ENCODE peak calls at places on chromosomes 3 and 15, in ten cellular contexts. J, F, G, P, O, W, C, I, L and Y are unnamed samples. For H3K27me3, the result is how much of the 10 kb centered on the place peaks cover.

GRCh38 chr15:57675481-57676181 is 30.9 kb upstream of the POLR2M start:
- DNase-seq in L (no peak), O (peak), F (no peak), G (no peak), P (no peak), J (no peak), I (no peak), W (no peak), C (no peak), Y (no peak)

GRCh38 chr3:140007081-140007480 is 72.1 kb downstream of the CLSTN2 start:
- DNase-seq in W (no peak), C (no peak), L (no peak), I (no peak), P (no peak), J (no peak), O (no peak), G (no peak), F (no peak), Y (no peak)

GRCh38 chr3:52006820-52007133 is 11.1 kb upstream of the RPL29 start:
- DNase-seq in G (no peak), J (no peak), C (no peak), I (no peak), P (no peak), F (no peak), O (no peak), W (no peak), L (no peak), Y (no peak)

GRCh38 chr15:90837052-90837621 is 31.3 kb upstream of the FURIN start:
- DNase-seq in O (peak), P (no peak), L (no peak), F (no peak), W (peak), J (no peak), C (no peak), I (no peak), G (no peak), Y (no peak)

GRCh38 chr15:64246364-64247189 is 83.8 kb upstream of the PPIB start:
- DNase-seq in G (no peak), C (peak), O (peak), I (no peak), F (no peak), W (no peak), L (peak), J (no peak), P (peak), Y (peak)

GRCh38 chr3:192869131-192870027 is 48.3 kb downstream of the MB21D2 start:
- DNase-seq in L (no peak), W (no peak), F (no peak), P (no peak), I (no peak), C (peak), O (no peak), J (peak), G (no peak), Y (no peak)

GRCh38 chr3:64837126-64837738 is 149.4 kb upstream of the ADAMTS9 start:
- DNase-seq in P (no peak), F (no peak), G (no peak), J (no peak), C (no peak), L (no peak), I (no peak), W (no peak), O (no peak), Y (no peak)

GRCh38 chr15:40421246-40422157 is 15.9 kb downstream of the IVD start:
- DNase-seq in J (peak), C (peak), P (peak), W (peak), L (peak), F (peak), O (peak), I (peak), G (peak), Y (peak)

GRCh38 chr3:138375446-138375845 is 27.1 kb downstream of the MRAS start:
- DNase-seq in P (no peak), C (no peak), J (no peak), O (no peak), W (no peak), L (no peak), G (no peak), I (no peak), F (no peak), Y (no peak)

GRCh38 chr3:45795882-45796765 is at the start of gene SLC6A20:
- DNase-seq in P (no peak), G (no peak), L (no peak), I (no peak), F (peak), W (peak), C (no peak), J (no peak), O (peak), Y (no peak)
- H3K27me3 ChIP-seq in P (under half), G (under half), L (under half), I (under half), F (under half), W (under half), C (half or more), J (under half), O (under half), Y (under half)

GRCh38 chr15:52798529-52799101 is 8.5 kb upstream of the ONECUT1 start:
- DNase-seq in G (no peak), C (no peak), O (no peak), W (peak), P (no peak), F (no peak), L (no peak), I (peak), J (no peak), Y (no peak)

GRCh38 chr15:52797625-52798501 is 7.7 kb upstream of the ONECUT1 start:
- DNase-seq in L (no peak), F (no peak), J (no peak), P (no peak), O (no peak), G (no peak), W (peak), C (no peak), I (no peak), Y (no peak)

GRCh38 chr15:52795464-52796227 is 5.5 kb upstream of the ONECUT1 start:
- DNase-seq in O (no peak), G (no peak), L (no peak), P (no peak), I (no peak), C (no peak), W (peak), J (no peak), F (no peak), Y (no peak)

GRCh38 chr15:52796228-52796521 is 6.0 kb upstream of the ONECUT1 start:
- DNase-seq in I (no peak), C (no peak), P (no peak), L (no peak), W (peak), J (no peak), O (no peak), G (no peak), F (no peak), Y (no peak)

GRCh38 chr15:52796742-52797515 is 6.8 kb upstream of the ONECUT1 start:
- DNase-seq in L (no peak), C (no peak), F (no peak), J (no peak), P (no peak), I (no peak), O (no peak), W (peak), G (no peak), Y (no peak)
- H3K27me3 ChIP-seq in L (under half), C (half or more), F (half or more), J (half or more), P (under half), I (under half), O (half or more), W (half or more), G (under half), Y (under half)

GRCh38 chr3:167761302-167761701 is 25.8 kb downstream of the SERPINI1 start:
- DNase-seq in P (no peak), I (no peak), O (no peak), J (no peak), G (no peak), L (no peak), C (no peak), W (no peak), F (no peak), Y (no peak)
- H3K27me3 ChIP-seq in P (under half), I (under half), O (under half), J (under half), G (under half), L (under half), C (under half), W (under half), F (under half), Y (under half)

GRCh38 chr3:134681527-134681910 is 30.7 kb upstream of the KY start:
- DNase-seq in L (no peak), O (no peak), G (no peak), J (no peak), P (no peak), I (no peak), F (no peak), W (no peak), C (no peak), Y (no peak)

GRCh38 chr3:134680796-134681526 is 30.1 kb upstream of the KY start:
- DNase-seq in C (no peak), W (no peak), O (no peak), P (no peak), I (no peak), F (no peak), L (no peak), J (no peak), G (no peak), Y (no peak)

GRCh38 chr3:134687642-134688041 is 36.8 kb upstream of the KY start:
- DNase-seq in J (no peak), O (no peak), C (no peak), F (no peak), I (no peak), L (no peak), P (no peak), G (no peak), W (no peak), Y (no peak)

GRCh38 chr3:134682196-134682880 is 31.5 kb upstream of the KY start:
- DNase-seq in J (no peak), P (no peak), G (no peak), O (no peak), I (no peak), W (no peak), F (no peak), L (no peak), C (peak), Y (no peak)

DNA sequence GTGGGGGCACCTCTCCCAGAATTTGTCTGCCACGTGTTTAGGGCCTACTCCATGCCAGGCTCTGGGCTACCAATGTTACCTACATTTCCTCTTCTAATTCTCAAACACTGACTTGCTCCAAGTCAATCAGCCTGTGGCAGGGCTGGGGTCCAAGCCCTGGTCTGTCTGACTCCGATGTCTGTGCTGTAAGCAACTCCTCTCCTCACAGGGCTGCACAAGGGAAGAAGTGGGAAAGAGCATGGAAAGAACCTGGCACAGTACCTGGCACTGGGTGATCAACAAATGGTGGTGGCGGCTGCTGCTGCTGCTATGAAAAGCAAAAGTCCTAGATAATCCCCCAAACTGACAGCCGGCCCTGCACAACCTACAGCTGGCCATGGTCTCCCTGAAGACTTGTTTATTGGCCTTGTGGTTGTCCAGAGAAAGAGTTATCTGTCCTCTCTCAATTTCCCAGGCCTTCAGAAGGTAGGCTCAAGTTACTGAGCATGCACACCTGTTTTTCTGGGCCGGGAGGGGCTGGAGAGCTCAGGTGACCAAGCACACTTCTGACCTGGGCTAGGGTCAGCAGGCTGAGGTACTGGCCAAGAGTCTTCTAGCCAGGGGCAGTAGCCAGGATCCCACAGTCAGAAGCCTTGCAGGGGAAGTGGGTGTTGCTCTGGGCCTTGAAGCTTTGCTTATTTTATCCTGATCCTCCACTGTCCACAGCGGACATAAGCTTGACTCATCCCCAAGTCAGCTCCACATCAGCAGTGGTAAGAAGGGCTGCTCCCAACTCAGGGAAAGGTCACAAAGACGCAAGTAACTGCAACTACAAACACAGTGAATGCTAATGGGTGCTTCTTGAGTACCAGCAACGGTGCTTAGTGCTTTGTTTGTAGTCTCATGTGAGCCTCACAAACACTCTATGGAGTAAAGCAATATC is 35.3 kb upstream of the KY start:
- DNase-seq in P (no peak), J (no peak), L (no peak), O (no peak), W (no peak), C (peak), I (no peak), F (no peak), G (no peak), Y (no peak)
- H3K27me3 ChIP-seq in P (under half), J (under half), L (under half), O (under half), W (under half), C (under half), I (under half), F (half or more), G (under half), Y (under half)

GRCh38 chr3:142960322-142960850 is 3.1 kb downstream of the PAQR9 start:
- DNase-seq in P (no peak), I (no peak), O (no peak), J (no peak), G (no peak), L (no peak), C (no peak), F (no peak), W (no peak), Y (no peak)
- H3K27me3 ChIP-seq in P (under half), I (under half), O (half or more), J (under half), G (under half), L (under half), C (under half), F (under half), W (under half), Y (under half)

DNA sequence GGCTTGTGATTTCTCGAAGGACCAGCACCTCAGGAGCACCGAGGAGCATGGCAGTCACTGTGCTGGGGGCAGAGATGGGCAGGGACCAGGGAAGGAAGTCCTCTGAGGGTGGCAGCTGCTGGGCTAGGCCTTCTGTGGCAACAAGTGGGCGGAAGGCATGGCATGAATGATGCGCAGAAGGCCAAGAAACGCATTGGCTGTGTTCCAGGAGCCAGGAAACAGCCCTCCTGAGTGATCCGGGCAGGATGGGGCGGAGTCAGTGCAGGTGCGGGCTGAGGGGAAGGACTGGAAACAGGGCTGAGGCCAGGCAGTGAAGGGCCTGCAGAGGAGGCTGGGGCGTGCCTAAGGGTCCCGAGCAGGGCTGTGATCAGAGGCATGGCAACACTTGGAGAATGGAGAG is 23.6 kb downstream of the MRPS11 start:
- DNase-seq in L (no peak), C (no peak), F (no peak), W (peak), G (no peak), O (no peak), P (no peak), J (no peak), I (no peak), Y (no peak)
- H3K27me3 ChIP-seq in L (under half), C (under half), F (under half), W (under half), G (under half), O (under half), P (under half), J (under half), I (under half), Y (under half)

GRCh38 chr15:74259324-74259712 is 23.2 kb downstream of the CCDC33 start:
- DNase-seq in I (no peak), C (no peak), F (peak), G (no peak), W (no peak), L (no peak), J (no peak), O (no peak), P (no peak), Y (no peak)

GRCh38 chr15:74257105-74257504 is 21.0 kb downstream of the CCDC33 start:
- DNase-seq in L (no peak), F (no peak), I (no peak), G (no peak), W (no peak), P (no peak), J (no peak), O (no peak), C (no peak), Y (no peak)

GRCh38 chr15:74258456-74259323 is 22.6 kb downstream of the CCDC33 start:
- DNase-seq in L (no peak), W (no peak), P (no peak), F (peak), G (no peak), C (no peak), O (peak), J (no peak), I (no peak), Y (no peak)

GRCh38 chr15:74259821-74260502 is 23.8 kb downstream of the CCDC33 start:
- DNase-seq in C (no peak), L (no peak), O (no peak), I (no peak), W (no peak), G (no peak), P (no peak), F (no peak), J (no peak), Y (no peak)

GRCh38 chr15:74257623-74258022 is 21.5 kb downstream of the CCDC33 start:
- DNase-seq in W (no peak), C (no peak), G (no peak), O (no peak), I (no peak), J (no peak), F (no peak), P (no peak), L (no peak), Y (no peak)
- H3K27me3 ChIP-seq in W (under half), C (under half), G (under half), O (under half), I (under half), J (under half), F (under half), P (under half), L (under half), Y (half or more)

GRCh38 chr15:88604381-88604951 is 16.7 kb upstream of the AEN start:
- DNase-seq in I (no peak), O (no peak), P (no peak), J (no peak), C (no peak), L (no peak), G (no peak), F (peak), W (peak), Y (no peak)

GRCh38 chr15:88606437-88606794 is 14.7 kb upstream of the AEN start:
- DNase-seq in C (no peak), J (no peak), F (no peak), L (no peak), I (no peak), P (no peak), O (no peak), G (no peak), W (peak), Y (no peak)

GRCh38 chr15:88604972-88605506 is 16.1 kb upstream of the AEN start:
- DNase-seq in C (no peak), P (no peak), O (no peak), F (peak), L (no peak), J (no peak), G (no peak), W (peak), I (no peak), Y (no peak)

GRCh38 chr15:88603885-88604284 is 17.3 kb upstream of the AEN start:
- DNase-seq in O (no peak), P (no peak), I (no peak), J (no peak), C (no peak), W (no peak), L (no peak), F (no peak), G (no peak), Y (no peak)

GRCh38 chr15:88605507-88606436 is 15.4 kb upstream of the AEN start:
- DNase-seq in F (peak), J (peak), O (peak), G (no peak), I (peak), L (no peak), P (no peak), C (peak), W (peak), Y (peak)
- H3K27me3 ChIP-seq in F (half or more), J (under half), O (half or more), G (under half), I (under half), L (half or more), P (under half), C (under half), W (under half), Y (half or more)

DNA sequence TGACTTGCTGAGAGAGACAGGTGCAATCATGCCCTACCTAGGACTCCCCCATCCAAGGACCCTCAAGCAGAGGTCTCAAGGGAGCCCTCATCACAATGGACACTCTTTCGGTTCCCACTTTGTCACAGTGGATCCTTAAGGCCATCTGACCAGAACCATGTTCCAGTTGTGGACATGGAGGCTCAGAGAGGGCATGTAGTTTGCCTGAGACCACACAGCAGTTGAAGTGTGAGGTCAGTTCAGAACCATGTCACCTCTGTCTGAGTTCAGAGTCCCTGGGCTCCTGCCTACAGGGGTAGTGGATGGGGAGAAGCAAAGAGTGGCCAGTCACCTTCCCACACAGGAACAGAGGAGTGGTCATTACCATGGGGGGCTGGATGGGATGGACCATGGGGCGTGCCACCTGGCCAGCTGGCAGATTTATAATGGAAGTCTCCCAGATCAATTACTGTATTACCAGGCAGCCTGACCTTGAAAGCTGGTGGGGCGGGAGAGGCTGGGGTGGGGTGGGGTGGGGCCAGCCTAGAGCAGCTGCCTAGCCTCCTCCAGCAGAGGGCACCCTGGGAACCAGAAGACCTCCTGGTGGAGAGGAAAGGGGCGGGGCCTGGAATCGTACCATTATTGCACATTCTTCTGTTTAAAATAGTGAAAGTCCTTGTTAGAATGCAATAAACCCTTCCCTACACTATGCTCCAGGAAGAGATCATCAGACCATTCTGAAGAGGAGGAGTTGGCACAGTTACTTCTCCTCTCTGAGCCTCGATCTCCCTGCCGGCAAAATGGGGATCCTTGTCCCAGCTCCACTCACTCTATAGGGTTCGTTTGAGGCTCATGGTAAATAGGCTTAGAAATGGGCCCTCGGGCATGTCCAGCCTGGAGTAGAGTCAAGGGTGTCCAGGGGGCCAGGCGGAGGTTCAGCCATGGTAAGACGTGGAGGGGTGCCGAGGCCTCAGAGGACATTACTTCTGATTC is 26.9 kb upstream of the LINGO1 start:
- DNase-seq in F (peak), C (peak), G (no peak), L (no peak), P (peak), O (peak), J (peak), W (peak), I (peak), Y (peak)
- H3K27me3 ChIP-seq in F (under half), C (under half), G (under half), L (under half), P (under half), O (under half), J (under half), W (under half), I (under half), Y (under half)